ENCODE peak calls at places on chromosomes 2 and 18, in five cellular contexts. I, V, C, L and P are unnamed samples.

GRCh38 chr18:43665239-43665788 is 388.0 kb upstream of the SYT4 start:
- DNase-seq in V (no peak), I (peak), L (no peak), C (no peak), P (peak)

GRCh38 chr2:19185061-19185460 is 173.4 kb downstream of the OSR1 start:
- DNase-seq in L (no peak), V (no peak), C (no peak), I (peak), P (no peak)

GRCh38 chr2:189287982-189288494 is 108.5 kb upstream of the COL5A2 start:
- DNase-seq in L (no peak), V (no peak), I (peak), C (no peak), P (peak)

GRCh38 chr18:61713502-61713901 is 179.3 kb downstream of the RNF152 start:
- DNase-seq in C (no peak), I (no peak), L (no peak), V (no peak), P (no peak)

GRCh38 chr2:45433363-45433762 is 177.7 kb downstream of the SRBD1 start:
- DNase-seq in V (no peak), I (no peak), L (no peak), C (no peak), P (no peak)

GRCh38 chr18:49018961-49019445 is 68.2 kb upstream of the SMAD7 start:
- DNase-seq in L (no peak), I (no peak), C (no peak), V (no peak), P (no peak)

GRCh38 chr2:3780477-3781402 is 77.4 kb downstream of the DCDC2C start:
- DNase-seq in I (peak), V (peak), L (peak), C (peak), P (no peak)

GRCh38 chr18:78069784-78070664 is 820.4 kb downstream of the GALR1 start:
- DNase-seq in I (no peak), C (no peak), V (no peak), L (no peak), P (no peak)

GRCh38 chr2:83282067-83282795 is 1176.8 kb downstream of the SUCLG1 start:
- DNase-seq in L (no peak), C (no peak), I (no peak), V (no peak), P (no peak)

GRCh38 chr2:204436267-204436666 is 109.0 kb upstream of the PARD3B start:
- DNase-seq in C (no peak), L (no peak), I (no peak), V (no peak), P (no peak)

GRCh38 chr18:45081579-45082181 is 401.0 kb downstream of the SETBP1 start:
- DNase-seq in C (no peak), I (peak), L (no peak), V (no peak), P (no peak)

GRCh38 chr18:61683856-61684255 is 209.0 kb downstream of the RNF152 start:
- DNase-seq in V (no peak), C (no peak), L (no peak), I (no peak), P (no peak)

GRCh38 chr2:241641631-241642030 is 4.1 kb downstream of the ATG4B start:
- DNase-seq in V (no peak), L (no peak), I (no peak), C (no peak), P (no peak)

GRCh38 chr2:10909050-10909995 is 2.4 kb upstream of the KCNF1 start:
- DNase-seq in V (no peak), C (peak), L (no peak), I (no peak), P (no peak)

GRCh38 chr2:105243961-105244360 is 2.4 kb downstream of the GPR45 start:
- DNase-seq in V (no peak), C (no peak), L (no peak), I (no peak), P (no peak)

GRCh38 chr2:145230546-145230945 is 710.6 kb upstream of the ZEB2 start:
- DNase-seq in C (no peak), L (no peak), I (no peak), V (no peak), P (peak)

GRCh38 chr2:26585966-26586365 is 55.2 kb downstream of the CIB4 start:
- DNase-seq in L (no peak), V (no peak), I (no peak), C (no peak), P (no peak)

GRCh38 chr2:263774-264492 is at the start of gene SH3YL1:
- DNase-seq in I (peak), L (peak), V (peak), C (peak), P (no peak)

GRCh38 chr18:35438480-35439234 is 59.1 kb downstream of the INO80C start:
- DNase-seq in I (no peak), V (no peak), C (no peak), L (no peak), P (no peak)

GRCh38 chr2:53422979-53423378 is 344.6 kb upstream of the CHAC2 start:
- DNase-seq in C (no peak), I (peak), L (no peak), V (no peak), P (peak)

GRCh38 chr2:162838141-162838500 is 446 bp downstream of the KCNH7 start:
- DNase-seq in I (no peak), C (no peak), L (no peak), V (no peak), P (no peak)

GRCh38 chr2:234375481-234375880 is 121.4 kb downstream of the ARL4C start:
- DNase-seq in C (no peak), L (no peak), I (no peak), V (no peak), P (no peak)

GRCh38 chr2:240933048-240933965 is 27.2 kb downstream of the CROCC2 start:
- DNase-seq in I (no peak), C (no peak), L (no peak), V (no peak), P (no peak)

GRCh38 chr2:85796549-85797262 is 42.9 kb downstream of the ATOH8 start:
- DNase-seq in C (no peak), L (no peak), V (no peak), I (peak), P (no peak)

GRCh38 chr18:21242141-21243040 is at the start of gene GREB1L:
- DNase-seq in I (peak), C (peak), L (peak), V (no peak), P (peak)
- TF ChIP-seq CTCF in I (peak), C (no peak), L (peak), V (no peak), P (peak)

DNA sequence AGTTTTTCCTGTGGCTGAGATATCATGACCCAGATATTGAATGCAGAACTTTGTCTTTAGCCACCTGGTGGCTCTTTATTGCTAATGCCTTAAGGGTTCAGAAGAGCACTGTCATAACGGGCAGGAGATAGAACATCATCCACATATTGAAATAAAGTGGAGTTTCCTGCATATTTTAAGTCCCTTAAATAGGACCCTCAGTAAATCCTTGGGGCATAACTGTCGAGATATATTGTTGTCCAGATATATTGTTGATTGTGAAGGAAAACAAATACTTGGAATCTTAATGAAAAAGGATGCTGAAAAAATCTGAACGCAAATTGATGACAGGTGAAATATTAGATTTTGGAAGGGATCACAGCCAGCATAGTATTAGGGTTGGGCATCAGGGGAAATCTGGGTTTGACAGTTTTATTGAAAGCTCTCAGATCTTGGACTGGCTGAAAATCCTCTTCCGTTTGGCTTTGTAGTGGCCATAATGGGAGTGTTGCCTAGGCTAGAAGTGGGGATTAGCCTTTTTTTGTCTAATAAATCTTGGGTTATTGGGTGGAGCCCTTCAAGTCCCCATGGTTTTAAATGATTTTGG is 13.9 kb upstream of the ZDBF2 start:
- DNase-seq in L (no peak), C (no peak), V (no peak), I (peak), P (peak)
- TF ChIP-seq CTCF in L (no peak), C (peak), V (no peak), I (peak), P (peak)

GRCh38 chr2:98870516-98871158 is 65.4 kb downstream of the CRACDL start:
- DNase-seq in V (no peak), I (no peak), C (no peak), L (no peak), P (no peak)
- TF ChIP-seq CTCF in V (no peak), I (no peak), C (no peak), L (no peak), P (no peak)

GRCh38 chr2:119259296-119259860 is 35.7 kb downstream of the STEAP3 start:
- DNase-seq in L (no peak), V (no peak), I (peak), C (no peak), P (no peak)
- TF ChIP-seq CTCF in L (no peak), V (no peak), I (no peak), C (no peak), P (no peak)

GRCh38 chr2:213644926-213645325 is 360.7 kb downstream of the SPAG16 start:
- DNase-seq in V (no peak), C (no peak), I (no peak), L (no peak), P (no peak)

GRCh38 chr2:213640742-213641425 is 356.6 kb downstream of the SPAG16 start:
- DNase-seq in C (peak), V (no peak), L (no peak), I (no peak), P (no peak)
- TF ChIP-seq CTCF in C (no peak), V (no peak), L (no peak), I (no peak), P (no peak)

DNA sequence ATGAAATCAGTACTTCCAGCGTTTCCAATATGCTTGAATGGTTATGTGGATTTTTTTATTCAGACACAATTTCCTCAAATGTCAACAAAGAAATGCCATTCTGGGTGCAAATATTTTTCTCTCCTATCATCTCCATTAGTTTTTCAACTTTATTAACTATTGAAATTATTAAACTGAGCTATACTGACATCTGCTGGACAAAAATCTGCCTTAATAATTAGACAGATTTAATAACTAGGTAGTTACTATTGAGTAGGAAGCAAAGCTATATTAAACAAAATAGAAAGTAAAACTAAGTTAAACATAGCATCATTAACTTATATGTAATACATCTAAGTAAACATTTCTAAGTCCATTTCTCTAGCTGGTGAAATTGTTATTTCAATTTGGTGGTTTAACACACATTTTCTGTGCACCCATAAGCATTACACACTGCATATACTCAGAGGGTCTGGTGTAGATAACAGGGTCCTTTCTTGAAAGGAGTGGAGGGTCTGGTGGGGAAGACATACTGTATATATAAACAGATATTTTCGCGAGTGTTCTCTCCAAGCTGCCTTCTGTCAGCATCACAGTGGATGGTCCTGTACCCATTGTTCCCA is 77.0 kb downstream of the LANCL1 start:
- DNase-seq in C (no peak), L (no peak), I (peak), V (no peak), P (no peak)
- TF ChIP-seq CTCF in C (peak), L (no peak), I (peak), V (no peak), P (peak)

GRCh38 chr2:219430633-219431615 is 3.7 kb upstream of the SPEG start:
- DNase-seq in L (no peak), I (peak), C (no peak), V (no peak), P (peak)
- TF ChIP-seq CTCF in L (no peak), I (peak), C (peak), V (peak), P (peak)

DNA sequence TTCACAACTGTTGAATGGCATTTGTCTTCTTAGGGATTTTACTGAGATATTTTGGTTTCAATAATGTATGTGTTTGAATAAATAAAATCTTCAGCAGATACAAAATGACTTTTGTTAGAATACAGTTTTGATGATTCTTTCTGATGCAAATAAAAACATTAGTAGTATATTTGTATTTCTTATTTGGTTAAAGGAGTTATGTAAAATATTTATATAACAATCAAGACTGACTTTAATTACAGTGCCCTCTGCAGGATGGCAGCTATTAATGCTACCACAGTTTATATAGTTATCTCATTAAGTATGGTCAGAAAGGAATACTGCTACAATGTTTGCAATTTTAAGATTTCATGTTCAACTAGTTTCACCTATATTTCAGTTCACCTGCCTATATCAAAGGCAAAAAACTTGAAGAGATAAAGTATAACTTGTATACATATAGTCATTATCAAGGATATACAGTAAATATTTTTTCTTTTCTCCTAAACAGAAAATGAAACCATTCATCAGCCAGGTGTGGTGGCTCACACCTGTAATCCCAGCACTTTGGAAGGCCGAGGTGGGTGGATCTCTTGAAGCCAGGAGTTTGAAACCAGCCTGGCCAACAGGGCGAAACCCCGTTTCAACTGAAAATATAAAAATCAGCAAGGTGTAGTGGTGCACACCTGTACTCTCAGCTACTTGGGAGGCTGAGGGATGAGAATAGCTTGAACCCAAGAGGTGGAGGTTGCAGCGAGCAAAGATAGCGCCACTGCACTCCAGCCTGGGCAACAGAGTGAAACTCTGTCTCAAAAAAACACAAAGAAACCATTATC is 19.8 kb downstream of the ARL5A start:
- DNase-seq in C (no peak), I (peak), L (no peak), V (no peak), P (peak)
- TF ChIP-seq CTCF in C (peak), I (peak), L (no peak), V (peak), P (peak)

DNA sequence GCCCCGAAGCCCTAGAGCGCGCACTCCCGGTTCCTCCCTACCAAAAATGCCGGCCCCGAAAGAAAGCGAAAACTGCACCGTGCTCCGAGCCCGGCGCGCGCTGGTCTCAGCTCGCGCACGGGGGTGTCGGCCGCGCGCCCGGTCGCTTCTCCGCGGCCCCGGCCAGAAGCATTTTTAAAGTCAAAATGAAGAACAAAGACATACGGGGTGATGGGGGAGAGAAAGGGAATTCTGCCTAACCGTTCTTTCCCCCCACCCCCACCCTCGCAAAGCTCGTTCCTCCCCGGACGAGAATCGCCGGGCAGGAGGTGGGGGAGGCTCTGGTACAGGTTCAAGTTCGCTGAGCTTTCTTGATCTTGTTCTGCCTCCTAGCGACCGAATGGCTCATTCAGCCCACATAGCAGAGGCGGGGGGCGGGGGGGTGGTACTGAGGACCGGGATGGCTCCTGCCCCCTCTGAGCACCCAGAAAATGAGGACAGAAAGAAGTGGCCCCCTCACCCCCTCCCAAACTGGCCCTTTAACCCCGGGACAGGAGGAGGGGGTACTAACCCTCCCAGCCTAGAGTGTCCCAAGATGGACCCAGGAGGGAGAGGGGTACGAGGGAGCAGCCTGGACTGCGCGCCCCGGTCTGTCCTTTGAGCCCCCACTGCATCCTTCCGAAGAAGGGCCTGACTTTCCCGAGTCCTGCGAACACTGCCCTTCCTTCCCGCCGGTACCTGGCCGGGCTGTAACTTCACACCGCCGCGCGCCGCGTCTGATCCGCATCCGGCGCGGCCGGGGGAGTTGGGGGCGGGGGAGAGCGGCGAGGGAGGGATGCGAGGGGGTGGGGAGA is 3.1 kb downstream of the BCL11A start:
- DNase-seq in C (no peak), L (peak), V (no peak), I (peak), P (peak)
- TF ChIP-seq CTCF in C (no peak), L (no peak), V (peak), I (peak), P (peak)

GRCh38 chr2:126531029-126531428 is 124.9 kb upstream of the GYPC start:
- DNase-seq in L (no peak), V (no peak), C (no peak), I (no peak), P (no peak)

DNA sequence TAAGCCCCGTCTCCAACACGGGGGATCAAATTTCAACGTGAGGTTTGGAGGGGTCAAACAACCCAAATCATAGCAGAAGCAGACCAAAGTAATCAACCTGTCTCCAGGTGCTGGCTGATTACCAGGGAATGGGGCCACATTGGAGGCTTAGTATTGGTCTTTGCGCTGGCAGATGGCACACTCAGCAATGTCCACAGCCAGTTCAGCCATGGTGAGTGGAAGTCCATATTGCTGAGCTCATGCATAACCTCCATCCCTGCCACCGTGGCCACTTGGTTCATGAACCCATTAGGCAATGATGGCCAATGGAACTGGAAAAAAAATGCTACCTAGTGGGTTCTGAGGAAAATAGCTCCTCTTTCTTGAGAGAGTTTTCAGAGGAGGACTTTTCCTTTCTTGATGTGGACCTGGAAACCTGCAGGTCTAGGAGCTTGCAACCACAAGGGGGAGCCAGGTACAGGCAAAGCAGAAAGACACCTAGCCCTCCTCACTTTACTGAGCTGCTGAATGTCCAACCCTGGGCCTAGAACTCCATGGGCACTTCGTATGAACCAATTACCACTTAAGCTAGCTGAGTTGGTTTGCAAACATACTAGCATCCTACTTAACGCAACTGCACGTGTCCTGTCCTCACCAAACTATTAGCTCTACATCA is 128.0 kb upstream of the GYPC start:
- DNase-seq in V (peak), L (peak), C (peak), I (peak), P (peak)
- TF ChIP-seq CTCF in V (peak), L (no peak), C (peak), I (peak), P (peak)